ENCODE peak calls at places on chromosomes 2 and 18, in nine cellular contexts. F is T-helper 2 cell, J is MM.1S, H is GM12865, X is NCI-H2029, D is brain microvascular endothelial cell, V is GM20000, I is hepatocyte, E is neural crest cell. K is an unnamed sample.

GRCh38 chr2:41610501-41611242 is 437.1 kb upstream of the PKDCC start:
- DNase-seq in H (no peak), I (peak), D (peak), J (peak), X (no peak), V (no peak), E (no peak), F (no peak), K (no peak)

GRCh38 chr2:118510807-118511206 is 336.6 kb downstream of the EN1 start:
- DNase-seq in X (no peak), F (no peak), V (no peak), E (no peak), D (no peak), J (no peak), H (no peak), I (no peak), K (no peak)

GRCh38 chr2:150479075-150479915 is 8.2 kb downstream of the RND3 start:
- DNase-seq in H (no peak), J (no peak), I (no peak), F (no peak), E (no peak), V (no peak), X (no peak), D (no peak), K (no peak)

GRCh38 chr18:54558609-54559585 is 32.1 kb upstream of the DYNAP start:
- DNase-seq in H (peak), J (peak), I (peak), E (no peak), F (no peak), X (no peak), V (peak), D (no peak), K (peak)

GRCh38 chr18:49728542-49728941 is 84.8 kb downstream of the ACAA2 start:
- DNase-seq in J (no peak), F (no peak), V (peak), H (peak), X (peak), D (peak), E (peak), I (peak), K (no peak)

GRCh38 chr2:140696449-140696848 is 1434.4 kb downstream of the LRP1B start:
- DNase-seq in X (no peak), E (no peak), D (no peak), I (peak), J (no peak), H (no peak), V (no peak), F (no peak), K (no peak)

GRCh38 chr2:54665436-54665856 is 58.0 kb upstream of the EML6 start:
- DNase-seq in I (peak), H (peak), J (peak), D (peak), F (peak), X (peak), E (peak), V (peak), K (no peak)

GRCh38 chr2:202035089-202035940 is 1.7 kb downstream of the FZD7 start:
- DNase-seq in X (no peak), E (peak), J (no peak), H (peak), F (no peak), I (peak), D (peak), V (no peak), K (no peak)

GRCh38 chr2:1595274-1595673 is 149.0 kb downstream of the PXDN start:
- DNase-seq in D (no peak), H (no peak), F (no peak), V (no peak), J (no peak), E (no peak), I (no peak), X (no peak), K (no peak)

GRCh38 chr2:191675807-191676667 is 1.9 kb upstream of the NABP1 start:
- DNase-seq in I (no peak), H (peak), D (no peak), J (peak), X (no peak), F (peak), V (peak), E (no peak), K (peak)

GRCh38 chr2:131724019-131724418 is 196.3 kb downstream of the CCDC74A start:
- DNase-seq in J (no peak), X (no peak), H (no peak), D (no peak), V (no peak), F (no peak), E (no peak), I (no peak), K (no peak)

GRCh38 chr2:82690757-82691411 is 1768.2 kb downstream of the SUCLG1 start:
- DNase-seq in J (no peak), I (no peak), H (no peak), V (no peak), F (no peak), X (no peak), D (no peak), E (no peak), K (no peak)

GRCh38 chr2:101983928-101984327 is 7.8 kb upstream of the IL1R2 start:
- DNase-seq in D (no peak), X (no peak), E (no peak), F (no peak), V (no peak), H (no peak), I (no peak), J (no peak), K (no peak)

GRCh38 chr18:70188113-70188512 is 17.4 kb downstream of the RTTN start:
- DNase-seq in V (no peak), H (no peak), J (no peak), F (no peak), X (no peak), I (no peak), D (no peak), E (no peak), K (no peak)

GRCh38 chr2:240595381-240596079 is 9.0 kb downstream of the CAPN10 start:
- DNase-seq in V (peak), E (peak), X (no peak), H (peak), I (no peak), F (no peak), J (no peak), D (peak), K (no peak)

GRCh38 chr18:14086459-14087231 is 45.6 kb downstream of the ZNF519 start:
- DNase-seq in V (peak), H (peak), F (no peak), E (peak), J (peak), X (peak), D (peak), I (peak), K (no peak)

GRCh38 chr18:70046207-70046606 is 98.5 kb upstream of the CD226 start:
- DNase-seq in X (no peak), H (no peak), D (no peak), E (no peak), V (no peak), F (no peak), J (no peak), I (no peak), K (no peak)